ENCODE peak calls at places on chromosomes 3 and 15, in eight cellular contexts. H, V, W, K, L, T, I and R are unnamed samples.

GRCh38 chr15:31360843-31361763 is 34.5 kb downstream of the KLF13 start:
- DNase-seq in I (peak; percentile 80), T (no peak), V (peak; percentile 68), W (no peak), K (no peak), H (no peak), L (no peak), R (peak; percentile 80)

GRCh38 chr15:72934921-72935320 is 117.3 kb upstream of the NEO1 start:
- DNase-seq in W (no peak), T (no peak), H (no peak), I (no peak), L (no peak), V (no peak), K (no peak), R (no peak)

GRCh38 chr15:64122936-64123351 is 27.2 kb downstream of the SNX1 start:
- DNase-seq in T (no peak), L (no peak), I (no peak), V (no peak), H (no peak), K (no peak), W (no peak), R (no peak)

GRCh38 chr3:43515208-43515917 is 106.4 kb downstream of the ANO10 start:
- DNase-seq in K (no peak), H (no peak), V (no peak), I (no peak), L (no peak), T (no peak), W (no peak), R (no peak)

GRCh38 chr3:143951351-143951971 is 20.2 kb upstream of the DIPK2A start:
- DNase-seq in I (no peak), H (no peak), V (no peak), W (no peak), K (no peak), L (peak; percentile 44), T (peak; percentile 70), R (no peak)

GRCh38 chr3:188108703-188109412 is 45.1 kb upstream of the LPP start:
- DNase-seq in K (no peak), H (no peak), L (no peak), W (no peak), V (no peak), T (no peak), I (no peak), R (no peak)

GRCh38 chr3:114632757-114633424 is 339.1 kb downstream of the TIGIT start:
- DNase-seq in I (no peak), T (no peak), K (no peak), H (no peak), W (no peak), L (no peak), V (no peak), R (no peak)

GRCh38 chr3:50154840-50155490 is at the start of gene SEMA3F:
- DNase-seq in H (no peak), L (peak; percentile 77), V (peak; percentile 31), W (peak; percentile 35), K (no peak), T (peak; percentile 44), I (no peak), R (peak; percentile 57)

GRCh38 chr3:14415501-14415900 is 13.1 kb downstream of the SLC6A6 start:
- DNase-seq in K (no peak), L (no peak), W (no peak), H (no peak), V (no peak), T (peak; percentile 54), I (no peak), R (no peak)

GRCh38 chr3:17140670-17141505 is 256.1 kb downstream of the PLCL2 start:
- DNase-seq in I (no peak), T (peak; percentile 16), W (peak; percentile 61), L (no peak), K (no peak), H (peak; percentile 48), V (no peak), R (no peak)